ENCODE peak calls at places on chromosomes 11 and 22, in five cellular contexts. Z is body of pancreas; E is cardiac muscle cell; A is CD8-positive, alpha-beta memory T cell; X is WERI-Rb-1. V is an unnamed sample. For H3K9me3, the result is how much of the 10 kb centered on the place peaks cover.

GRCh38 chr11:44427432-44427831 is 117.5 kb upstream of the ALX4 start:
- DNase-seq in Z (no peak), E (no peak), A (no peak), X (peak), V (no peak)

GRCh38 chr11:67269401-67270255 is 3.4 kb downstream of the GRK2 start:
- DNase-seq in Z (no peak), E (no peak), A (peak), X (no peak), V (no peak)

GRCh38 chr11:61367406-61367805 is 5.2 kb downstream of the TMEM138 start:
- DNase-seq in Z (no peak), E (no peak), A (no peak), X (peak), V (no peak)

GRCh38 chr22:39318507-39319283 is 728 bp downstream of the RPL3 start:
- DNase-seq in Z (no peak), E (peak), A (peak), X (no peak), V (no peak)

GRCh38 chr11:69443968-69444364 is 37.5 kb upstream of the LINC01488 start:
- DNase-seq in Z (no peak), E (peak), A (no peak), X (no peak), V (no peak)

GRCh38 chr22:45972868-45973212 is 4.1 kb downstream of the WNT7B start:
- DNase-seq in Z (no peak), E (no peak), A (no peak), X (no peak), V (no peak)

GRCh38 chr11:13891911-13892310 is 70.6 kb upstream of the SPON1 start:
- DNase-seq in Z (no peak), E (no peak), A (no peak), X (no peak), V (no peak)

GRCh38 chr11:64444838-64445441 is 86.0 kb downstream of the RPS6KA4 start:
- DNase-seq in Z (peak), E (peak), A (no peak), X (no peak), V (no peak)

GRCh38 chr11:35009941-35010337 is 93.5 kb downstream of the PDHX start:
- DNase-seq in Z (peak), E (no peak), A (no peak), X (no peak), V (no peak)

GRCh38 chr22:41229730-41230398 is 10.9 kb downstream of the CHADL start:
- DNase-seq in Z (no peak), E (no peak), A (no peak), X (no peak), V (no peak)

GRCh38 chr11:65640483-65641207 is 2.7 kb downstream of the SIPA1 start:
- DNase-seq in Z (peak), E (no peak), A (peak), X (no peak), V (no peak)

GRCh38 chr11:21769188-21769587 is 423.7 kb upstream of the ANO5 start:
- DNase-seq in Z (no peak), E (no peak), A (no peak), X (no peak), V (no peak)

GRCh38 chr11:106986261-106986660 is 32.0 kb downstream of the GUCY1A2 start:
- DNase-seq in Z (no peak), E (peak), A (no peak), X (no peak), V (no peak)

GRCh38 chr11:120182790-120183491 is 27.9 kb upstream of the OAF start:
- DNase-seq in Z (peak), E (no peak), A (no peak), X (peak), V (peak)

GRCh38 chr11:45259607-45260006 is 26.5 kb downstream of the SYT13 start:
- DNase-seq in Z (no peak), E (no peak), A (no peak), X (no peak), V (no peak)

GRCh38 chr11:46743693-46744339 is 24.8 kb downstream of the F2 start:
- DNase-seq in Z (no peak), E (no peak), A (no peak), X (no peak), V (no peak)

GRCh38 chr22:40407831-40408717 is 37.7 kb downstream of the SGSM3 start:
- DNase-seq in Z (no peak), E (no peak), A (no peak), X (no peak), V (no peak)

GRCh38 chr11:100752371-100753073 is 65.4 kb downstream of the ARHGAP42 start:
- DNase-seq in Z (no peak), E (no peak), A (no peak), X (no peak), V (no peak)

GRCh38 chr11:16924826-16925494 is 89.3 kb downstream of the PLEKHA7 start:
- DNase-seq in Z (peak), E (peak), A (no peak), X (no peak), V (peak)

GRCh38 chr11:112467721-112468120 is 207.1 kb upstream of the PLET1 start:
- DNase-seq in Z (no peak), E (no peak), A (no peak), X (no peak), V (no peak)

GRCh38 chr11:12784987-12785386 is 110.8 kb downstream of the TEAD1 start:
- DNase-seq in Z (no peak), E (no peak), A (no peak), X (no peak), V (no peak)

DNA sequence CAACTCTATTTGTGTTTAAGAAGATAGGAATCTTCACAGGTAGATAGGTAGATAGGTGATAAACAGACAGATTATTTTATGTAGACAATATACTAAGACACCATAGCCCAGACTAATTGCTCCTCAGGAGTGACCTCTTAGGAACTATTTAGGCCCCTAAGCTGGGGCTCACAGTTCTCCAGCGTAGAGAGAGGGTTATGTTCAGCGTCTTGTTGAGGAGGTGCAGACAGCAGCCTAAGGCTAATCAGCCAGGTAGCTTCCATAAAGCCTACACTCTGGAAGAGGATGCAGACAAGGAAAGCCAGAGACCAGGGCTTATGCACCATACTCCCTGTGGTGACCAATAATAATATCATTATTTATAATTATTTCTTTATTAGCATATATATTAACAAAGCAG is 705.2 kb downstream of the LRRC4C start:
- DNase-seq in Z (no peak), E (no peak), A (no peak), X (no peak), V (no peak)
- H3K9me3 ChIP-seq in Z (under half), E (under half), A (under half), X (under half), V (under half)

GRCh38 chr22:47178339-47178738 is 415.9 kb downstream of the TBC1D22A start:
- DNase-seq in Z (no peak), E (no peak), A (no peak), X (no peak), V (no peak)
- H3K9me3 ChIP-seq in Z (under half), E (under half), A (under half), X (under half), V (under half)

DNA sequence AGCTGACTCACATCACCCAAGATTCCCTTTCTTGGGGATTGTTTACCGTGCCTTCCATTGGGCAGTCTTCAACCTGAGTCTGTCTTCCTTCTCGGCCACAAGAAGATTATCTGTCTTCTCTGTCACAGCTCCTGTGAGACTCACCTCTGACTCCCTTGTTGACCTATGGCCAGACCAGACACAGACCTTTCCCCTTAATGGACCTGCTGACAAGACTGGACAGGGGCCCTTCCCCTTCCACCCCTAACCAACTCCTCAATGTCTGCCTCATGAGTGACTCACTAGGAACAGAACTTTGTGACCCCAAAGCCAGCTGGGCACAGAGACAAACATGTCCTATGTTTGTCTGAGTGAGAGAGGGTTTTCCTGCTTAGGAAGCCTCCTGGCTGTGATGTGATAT is 405.0 kb downstream of the BRD1 start:
- DNase-seq in Z (no peak), E (no peak), A (no peak), X (no peak), V (no peak)
- H3K9me3 ChIP-seq in Z (under half), E (under half), A (under half), X (under half), V (under half)

GRCh38 chr11:116777056-116777455 is 4.3 kb upstream of the BUD13 start:
- DNase-seq in Z (no peak), E (no peak), A (no peak), X (no peak), V (no peak)
- H3K9me3 ChIP-seq in Z (under half), E (under half), A (under half), X (under half), V (under half)

GRCh38 chr11:114610984-114611944 is 15.7 kb upstream of the NXPE4 start:
- DNase-seq in Z (no peak), E (peak), A (no peak), X (no peak), V (no peak)
- H3K9me3 ChIP-seq in Z (under half), E (under half), A (under half), X (under half), V (under half)

DNA sequence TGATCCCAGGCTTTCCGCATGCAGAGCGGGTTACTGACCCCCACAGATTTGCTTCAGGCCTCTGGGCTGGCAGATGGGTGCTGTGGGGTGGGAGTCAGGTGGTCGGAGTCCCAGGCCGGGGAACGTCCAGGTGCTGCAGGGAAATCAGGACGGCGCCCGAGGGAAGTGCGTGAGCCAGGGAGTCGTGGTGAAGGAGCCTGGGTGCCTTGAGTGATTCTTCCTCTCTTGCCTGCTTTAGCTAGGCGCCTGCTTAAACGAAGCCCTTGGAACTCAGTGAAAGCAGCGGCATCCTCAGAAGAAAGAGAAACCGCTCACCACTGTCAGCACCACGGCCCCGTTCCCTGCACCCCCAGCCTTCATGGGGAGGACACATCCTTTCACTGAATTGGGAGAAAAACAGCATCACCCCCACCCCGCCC is 455.6 kb downstream of the BRD1 start:
- DNase-seq in Z (no peak), E (no peak), A (no peak), X (no peak), V (no peak)
- H3K9me3 ChIP-seq in Z (under half), E (under half), A (under half), X (under half), V (under half)

DNA sequence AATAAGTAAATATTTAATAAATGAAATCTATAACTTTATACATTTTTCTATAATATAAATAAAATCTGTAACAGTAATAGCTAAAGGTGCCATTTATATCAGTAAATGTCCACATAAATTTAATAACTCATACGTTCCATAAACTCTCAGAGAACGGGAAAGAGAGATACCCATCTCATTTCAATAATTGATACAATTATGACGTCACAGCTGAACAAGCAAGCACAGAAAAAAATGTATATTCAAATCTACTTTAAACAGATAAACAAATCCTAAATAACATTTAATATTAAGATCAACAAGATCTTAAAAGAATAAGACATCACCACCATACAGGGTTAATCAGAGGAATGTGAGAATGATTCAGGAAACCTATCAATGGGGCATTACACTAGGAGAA is 1136.5 kb downstream of the TBC1D22A start:
- DNase-seq in Z (no peak), E (no peak), A (no peak), X (no peak), V (no peak)
- H3K9me3 ChIP-seq in Z (under half), E (under half), A (under half), X (under half), V (under half)

V was measured in lung.